ENCODE peak calls at places on chromosomes 6 and 20, in seven cellular contexts. Y is A549, R is spleen, A is vagina, Z is ovary, T is testis, O is uterus. S is an unnamed sample.
A peak's percentile ranks its signal among the peaks of the same experiment; 100 is the strongest.

GRCh38 chr6:41455410-41455809 is 90.8 kb upstream of the FOXP4 start:
- DNase-seq in O (no peak), T (no peak), Z (no peak), R (no peak), Y (no peak), A (no peak), S (no peak)

GRCh38 chr6:163687075-163687474 is 272.6 kb downstream of the QKI start:
- DNase-seq in T (no peak), Y (no peak), O (no peak), R (no peak), A (no peak), Z (no peak), S (no peak)

GRCh38 chr20:1820137-1821074 is 74.8 kb upstream of the SIRPA start:
- DNase-seq in R (peak; percentile 85), O (no peak), A (no peak), T (no peak), Y (no peak), Z (no peak), S (peak; percentile 68)

GRCh38 chr6:53794073-53794719 is 609 bp upstream of the LRRC1 start:
- DNase-seq in Z (peak; percentile 51), T (peak; percentile 83), Y (peak; percentile 70), R (peak; percentile 89), O (peak; percentile 47), A (no peak), S (peak; percentile 59)

GRCh38 chr6:108895591-108895990 is 47.4 kb downstream of the ARMC2 start:
- DNase-seq in A (no peak), Z (no peak), O (no peak), R (no peak), Y (no peak), T (no peak), S (no peak)

GRCh38 chr6:39421383-39422225 is 99.1 kb upstream of the KCNK16 start:
- DNase-seq in R (no peak), O (no peak), T (no peak), Y (no peak), A (peak; percentile 62), Z (no peak), S (no peak)

GRCh38 chr20:57694481-57694880 is 15.3 kb downstream of the PMEPA1 start:
- DNase-seq in O (no peak), A (no peak), Z (no peak), T (no peak), Y (no peak), R (no peak), S (no peak)

GRCh38 chr6:119545245-119545644 is 195.7 kb upstream of the MAN1A1 start:
- DNase-seq in O (no peak), Z (no peak), T (no peak), A (no peak), R (no peak), Y (no peak), S (no peak)

GRCh38 chr6:154984146-154984545 is 11.0 kb upstream of the TIAM2 start:
- DNase-seq in Y (no peak), Z (no peak), T (no peak), A (no peak), R (no peak), O (no peak), S (no peak)

GRCh38 chr6:168686339-168686738 is 245.4 kb downstream of the SMOC2 start:
- DNase-seq in O (no peak), A (peak; percentile 37), Y (no peak), T (no peak), R (no peak), Z (no peak), S (no peak)

GRCh38 chr6:138289739-138290138 is 71.4 kb upstream of the PBOV1 start:
- DNase-seq in O (no peak), A (no peak), T (no peak), Y (peak; percentile 11), Z (no peak), R (peak; percentile 60), S (peak; percentile 31)

GRCh38 chr6:170010665-170011232 is 259.3 kb downstream of the ERMARD start:
- DNase-seq in T (no peak), O (peak; percentile 10), A (peak; percentile 84), R (no peak), Z (no peak), Y (no peak), S (no peak)

GRCh38 chr6:33061987-33062386 is 11.5 kb downstream of the HLA-DPA1 start:
- DNase-seq in R (no peak), O (no peak), A (no peak), Y (peak; percentile 18), T (no peak), Z (no peak), S (no peak)

GRCh38 chr6:72941751-72942150 is 283.5 kb downstream of the KHDC1L start:
- DNase-seq in A (no peak), Z (no peak), O (no peak), Y (no peak), T (no peak), R (no peak), S (no peak)

GRCh38 chr6:162019311-162019710 is 708.3 kb downstream of the PRKN start:
- DNase-seq in A (no peak), T (no peak), R (no peak), O (no peak), Z (no peak), Y (no peak), S (no peak)

GRCh38 chr20:32638848-32639247 is 34.9 kb downstream of the C20orf203 start:
- DNase-seq in A (no peak), R (no peak), O (no peak), Y (no peak), T (peak; percentile 81), Z (peak; percentile 47), S (no peak)

GRCh38 chr6:37705239-37706051 is 7.8 kb upstream of the MDGA1 start:
- DNase-seq in Z (peak; percentile 89), O (peak; percentile 86), T (peak; percentile 92), Y (peak; percentile 77), R (peak; percentile 90), A (no peak), S (peak; percentile 45)

GRCh38 chr20:8509809-8510208 is 377.7 kb downstream of the PLCB1 start:
- DNase-seq in Y (no peak), O (no peak), R (no peak), A (no peak), T (no peak), Z (no peak), S (no peak)

GRCh38 chr6:46796842-46797241 is 3.7 kb downstream of the MEP1A start:
- DNase-seq in A (no peak), Z (no peak), O (no peak), T (no peak), R (no peak), Y (no peak), S (no peak)

GRCh38 chr6:96246563-96246962 is 230.8 kb downstream of the FUT9 start:
- DNase-seq in O (no peak), T (no peak), R (no peak), Y (no peak), A (no peak), Z (no peak), S (no peak)

GRCh38 chr6:41578714-41579610 is 32.8 kb downstream of the FOXP4 start:
- DNase-seq in A (no peak), Z (no peak), R (no peak), Y (peak; percentile 74), T (no peak), O (no peak), S (no peak)

GRCh38 chr6:166456360-166457156 is 73.8 kb upstream of the MPC1 start:
- DNase-seq in O (no peak), Z (no peak), Y (peak; percentile 9), T (no peak), A (no peak), R (no peak), S (no peak)

GRCh38 chr6:125789167-125789566 is 1.6 kb upstream of the NCOA7 start:
- DNase-seq in Z (no peak), R (peak; percentile 73), Y (no peak), O (no peak), T (peak; percentile 45), A (no peak), S (no peak)

GRCh38 chr20:19990911-19991707 is 26.1 kb upstream of the NAA20 start:
- DNase-seq in A (no peak), O (no peak), Y (no peak), R (no peak), Z (no peak), T (no peak), S (no peak)

GRCh38 chr20:32613596-32614053 is 28.5 kb upstream of the NOL4L start:
- DNase-seq in O (no peak), R (no peak), Z (no peak), Y (no peak), T (no peak), A (no peak), S (no peak)

GRCh38 chr20:31859266-31859997 is 10.9 kb downstream of the DUSP15 start:
- DNase-seq in Z (no peak), T (no peak), A (no peak), O (no peak), R (peak; percentile 20), Y (no peak), S (no peak)

GRCh38 chr6:129094147-129094546 is 211.2 kb downstream of the LAMA2 start:
- DNase-seq in Y (no peak), A (no peak), R (no peak), Z (no peak), O (no peak), T (no peak), S (no peak)

GRCh38 chr6:32954983-32955802 is 2.3 kb upstream of the HLA-DMA start:
- DNase-seq in O (no peak), A (peak; percentile 32), Z (no peak), Y (peak; percentile 54), T (no peak), R (no peak), S (peak; percentile 79)

GRCh38 chr6:46876126-46876525 is 45.6 kb downstream of the ADGRF5 start:
- DNase-seq in Y (no peak), O (no peak), T (no peak), Z (no peak), A (no peak), R (no peak), S (peak; percentile 66)

GRCh38 chr6:54817834-54818233 is 28.7 kb upstream of the FAM83B start:
- DNase-seq in Y (no peak), O (no peak), A (no peak), R (no peak), Z (no peak), T (no peak), S (no peak)
- H3K9me3 ChIP-seq in Y (no peaks in the 10 kb centered on the region), O (no peaks in the 10 kb centered on the region), A (no peaks in the 10 kb centered on the region), R (peaks cover 6% of the 10 kb centered on the region), Z (no peaks in the 10 kb centered on the region), T (no peaks in the 10 kb centered on the region), S (no peaks in the 10 kb centered on the region)

GRCh38 chr6:62891065-62891647 is 320.1 kb upstream of the FKBP1C start:
- DNase-seq in Z (no peak), R (no peak), Y (peak; percentile 12), T (no peak), A (no peak), O (no peak), S (no peak)
- TF ChIP-seq CTCF in Z (no peak), R (no peak), Y (peak; percentile 36), T (peak; percentile 54), A (no peak), O (no peak), S (no peak)

DNA sequence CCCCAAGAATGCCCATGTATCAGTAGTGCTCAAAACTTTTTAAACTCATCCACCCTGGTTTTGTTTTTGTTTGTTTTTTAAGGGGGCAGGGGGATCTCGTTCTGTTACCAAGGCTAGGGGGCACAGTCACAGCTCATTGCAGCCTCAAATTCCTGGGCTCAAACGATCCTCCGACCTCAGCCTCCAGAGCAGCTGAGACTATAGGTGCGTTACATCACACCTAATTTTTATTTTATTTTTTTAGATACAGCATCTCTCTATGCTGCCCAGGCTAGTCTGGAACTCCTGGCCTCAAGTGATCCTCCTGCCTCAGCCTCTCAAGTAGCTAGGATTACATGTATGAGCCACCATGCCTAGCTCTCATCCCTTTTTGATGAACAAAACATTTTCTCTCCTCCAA is 11.2 kb downstream of the PHIP start:
- DNase-seq in R (no peak), O (no peak), T (no peak), Y (no peak), Z (no peak), A (no peak), S (no peak)
- TF ChIP-seq POLR2A in R (no peak), O (no peak), T (no peak), Y (no peak), Z (no peak), A (no peak), S (no peak)

GRCh38 chr6:93829009-93829408 is 409.6 kb upstream of the EPHA7 start:
- DNase-seq in A (no peak), Z (no peak), R (no peak), Y (no peak), O (no peak), T (no peak), S (no peak)
- H3K9me3 ChIP-seq in A (no peaks in the 10 kb centered on the region), Z (no peaks in the 10 kb centered on the region), R (peaks cover 3% of the 10 kb centered on the region), Y (no peaks in the 10 kb centered on the region), O (no peaks in the 10 kb centered on the region), T (no peaks in the 10 kb centered on the region), S (no peaks in the 10 kb centered on the region)